ENCODE peak calls at places on chromosomes 6 and 20, in four cellular contexts. W, L, O and H are unnamed samples. For H3K4me1, the result is how much of the 10 kb centered on the place peaks cover.

GRCh38 chr6:75855047-75855446 is 106.0 kb downstream of the MYO6 start:
- DNase-seq in W (peak), O (no peak), L (peak), H (no peak)

GRCh38 chr20:52268184-52268583 is 76.6 kb upstream of the ZFP64 start:
- DNase-seq in L (no peak), O (no peak), W (peak), H (no peak)

GRCh38 chr20:3051385-3052019 is 5.7 kb downstream of the MRPS26 start:
- DNase-seq in O (no peak), L (no peak), W (no peak), H (no peak)

GRCh38 chr6:135250751-135251356 is 69.7 kb downstream of the MYB start:
- DNase-seq in L (peak), O (no peak), W (no peak), H (no peak)

GRCh38 chr20:10777713-10778112 is 103.9 kb upstream of the JAG1 start:
- DNase-seq in L (no peak), O (no peak), W (no peak), H (no peak)

GRCh38 chr6:39003072-39003471 is 45.5 kb upstream of the GLP1R start:
- DNase-seq in O (no peak), L (no peak), W (no peak), H (no peak)

GRCh38 chr6:81130071-81130470 is 622.4 kb downstream of the TENT5A start:
- DNase-seq in O (no peak), L (no peak), W (no peak), H (no peak)

GRCh38 chr6:138205437-138206094 is 12.7 kb downstream of the PBOV1 start:
- DNase-seq in W (no peak), L (no peak), O (no peak), H (no peak)

GRCh38 chr6:83594936-83595335 is 82.6 kb downstream of the PRSS35 start:
- DNase-seq in W (peak), O (no peak), L (no peak), H (no peak)

GRCh38 chr20:58471161-58471834 is 43.9 kb downstream of the APCDD1L start:
- DNase-seq in L (peak), W (peak), O (no peak), H (peak)
- H3K4me3 ChIP-seq in L (no peak), W (no peak), O (no peak), H (no peak)

GRCh38 chr6:105649192-105649591 is 246.3 kb upstream of the PREP start:
- DNase-seq in L (no peak), W (no peak), O (no peak), H (no peak)

GRCh38 chr6:105648276-105648675 is 245.4 kb upstream of the PREP start:
- DNase-seq in L (no peak), W (no peak), O (no peak), H (no peak)

GRCh38 chr6:105646391-105646867 is 243.5 kb upstream of the PREP start:
- DNase-seq in W (peak), O (no peak), L (no peak), H (no peak)

GRCh38 chr6:105651969-105652368 is 249.1 kb upstream of the PREP start:
- DNase-seq in L (no peak), O (no peak), W (no peak), H (no peak)

DNA sequence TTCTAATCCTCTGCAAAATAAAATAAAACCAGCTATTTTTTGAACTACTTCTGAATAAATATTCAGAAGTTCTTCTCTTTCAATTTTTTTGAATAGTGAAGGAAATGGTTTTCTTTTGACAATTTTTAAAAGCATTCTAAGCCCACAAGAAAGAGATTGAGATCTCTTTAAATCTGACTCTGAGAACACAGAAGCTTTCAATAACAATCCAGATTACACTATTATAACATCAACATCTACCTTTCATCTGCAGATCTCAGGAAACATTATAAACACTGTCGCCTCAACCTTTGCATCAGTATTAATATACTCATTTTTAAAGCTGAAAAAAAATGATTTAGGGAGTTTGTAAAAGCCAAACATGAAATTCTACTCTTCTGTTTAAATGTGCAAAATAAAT is 247.5 kb upstream of the PREP start:
- DNase-seq in W (no peak), O (no peak), L (no peak), H (no peak)
- TF ChIP-seq POLR2A in W (no peak), O (no peak), L (no peak), H (no peak)

GRCh38 chr6:31661867-31662723 is 1.5 kb upstream of the C6orf47 start:
- DNase-seq in W (no peak), L (no peak), O (no peak), H (no peak)
- H3K4me1 ChIP-seq in W (under half), L (under half), O (half or more), H (half or more)

GRCh38 chr20:63425846-63426485 is 46.5 kb downstream of the KCNQ2 start:
- DNase-seq in L (no peak), W (no peak), O (no peak), H (no peak)
- H3K4me3 ChIP-seq in L (no peak), W (no peak), O (no peak), H (no peak)

GRCh38 chr6:33066917-33067521 is 6.4 kb downstream of the HLA-DPA1 start:
- DNase-seq in L (no peak), O (no peak), W (no peak), H (no peak)
- TF ChIP-seq POLR2A in L (no peak), O (no peak), W (no peak), H (no peak)

GRCh38 chr6:41965429-41966213 is 24.0 kb upstream of the CCND3 start:
- DNase-seq in W (no peak), O (no peak), L (no peak), H (no peak)

GRCh38 chr6:41966214-41966920 is 24.8 kb upstream of the CCND3 start:
- DNase-seq in L (no peak), O (no peak), W (no peak), H (no peak)

GRCh38 chr6:41964201-41964887 is 22.7 kb upstream of the CCND3 start:
- DNase-seq in L (no peak), O (no peak), W (no peak), H (no peak)

GRCh38 chr6:41960026-41960425 is 18.4 kb upstream of the CCND3 start:
- DNase-seq in L (no peak), W (no peak), O (no peak), H (no peak)

DNA sequence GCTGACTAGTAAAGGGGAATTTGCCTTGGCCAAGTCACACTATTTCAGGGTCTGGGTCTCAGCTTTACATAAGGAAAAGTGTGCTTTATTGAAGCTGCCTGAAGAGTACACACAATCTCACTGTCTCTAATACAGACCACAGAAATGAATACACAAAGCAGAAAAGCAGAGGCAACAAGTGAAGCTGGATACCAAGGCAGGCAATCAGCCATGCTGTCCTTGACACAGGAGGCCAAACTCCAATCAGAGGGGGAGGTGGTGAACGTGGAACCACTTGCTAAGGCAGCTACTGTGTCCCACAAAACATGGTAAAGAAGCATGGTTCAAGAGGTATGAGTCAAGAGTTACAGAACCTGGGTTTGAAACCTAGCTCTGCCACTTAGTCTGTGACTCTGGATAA is 21.8 kb upstream of the CCND3 start:
- DNase-seq in O (no peak), W (no peak), L (no peak), H (no peak)
- H3K4me1 ChIP-seq in O (under half), W (under half), L (under half), H (under half)

DNA sequence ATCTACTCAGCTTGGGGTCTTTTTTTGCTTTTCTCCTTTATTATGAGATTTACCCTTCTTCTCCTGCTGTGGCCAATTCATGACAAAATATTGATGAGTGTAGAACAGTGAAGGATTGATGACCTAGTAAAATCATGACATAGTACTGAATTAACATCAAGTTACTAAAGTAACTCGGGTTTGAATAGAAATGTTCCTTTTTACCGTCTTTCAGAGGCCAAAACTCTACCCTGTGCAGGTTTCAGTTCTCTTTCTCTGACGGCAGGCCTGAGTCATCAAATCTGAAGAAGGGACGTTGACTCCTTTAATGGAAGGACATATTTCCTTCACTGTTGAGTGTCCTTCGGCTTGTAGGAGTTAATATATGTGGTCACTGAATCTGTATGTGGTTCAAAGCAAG is 80.7 kb downstream of the RREB1 start:
- DNase-seq in O (no peak), W (no peak), L (no peak), H (no peak)
- H3K4me3 ChIP-seq in O (no peak), W (no peak), L (no peak), H (no peak)

GRCh38 chr6:36125575-36125974 is 4.7 kb upstream of the MAPK13 start:
- DNase-seq in L (no peak), O (no peak), W (no peak), H (no peak)

GRCh38 chr6:36121752-36122494 is 8.4 kb upstream of the MAPK13 start:
- DNase-seq in W (no peak), O (no peak), L (no peak), H (no peak)

GRCh38 chr6:36122495-36123269 is 7.6 kb upstream of the MAPK13 start:
- DNase-seq in L (no peak), W (no peak), O (no peak), H (no peak)

GRCh38 chr6:36124881-36125280 is 5.4 kb upstream of the MAPK13 start:
- DNase-seq in L (no peak), W (no peak), O (no peak), H (no peak)

DNA sequence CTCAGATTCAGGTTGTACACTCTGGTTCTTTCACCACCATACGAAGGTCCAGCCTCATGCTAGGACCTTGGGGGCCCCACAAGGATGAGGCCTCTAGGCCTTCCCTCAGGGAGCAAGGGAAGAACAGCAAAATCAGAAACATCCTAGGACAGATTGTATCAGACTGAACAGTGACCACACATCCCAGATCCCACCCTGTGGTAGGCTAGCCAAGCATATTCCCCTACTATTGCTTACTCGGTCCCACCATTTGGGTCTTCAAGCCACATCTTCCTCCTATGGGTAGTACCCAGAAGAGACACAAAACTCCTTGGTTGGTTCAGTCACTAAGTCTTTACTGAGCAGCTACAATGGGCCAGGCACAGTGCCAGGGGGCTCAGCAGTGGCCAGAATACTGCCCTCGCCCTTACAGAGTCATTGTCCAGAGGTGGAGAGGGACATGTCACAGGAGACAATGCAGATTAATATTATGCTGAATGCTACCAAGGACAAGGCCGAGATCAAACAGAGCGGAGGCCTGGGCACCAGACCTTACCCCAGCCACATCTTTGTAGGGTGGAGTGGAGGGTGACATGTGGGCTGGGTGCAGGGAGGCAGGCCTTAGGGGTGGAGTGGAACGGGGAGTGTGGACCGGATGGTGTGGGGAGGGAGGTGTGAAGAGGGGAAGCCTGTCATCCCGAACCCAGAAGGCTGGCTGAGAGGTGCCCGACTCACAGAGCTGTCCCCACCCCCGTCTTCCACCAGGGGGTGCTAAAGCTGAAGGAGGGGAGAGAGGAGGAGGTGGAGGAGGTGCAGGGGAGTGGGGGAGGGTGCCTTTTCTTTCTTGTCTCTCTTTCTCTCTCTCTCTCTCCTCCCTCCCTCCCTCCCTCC is 6.8 kb upstream of the MAPK13 start:
- DNase-seq in W (peak), L (peak), O (peak), H (peak)
- TF ChIP-seq POLR2A in W (no peak), L (no peak), O (no peak), H (no peak)